ENCODE peak calls at places on chromosomes 3 and 15, in ten cellular contexts. One of them, this sample, is unnamed. For H3K36me3 and H3K9me3, the result is how much of the 10 kb centered on the place peaks cover.

GRCh38 chr3:135097276-135097946 is 302.4 kb downstream of the EPHB1 start:
- DNase-seq in spleen: no peak
- DNase-seq in naive thymus-derived CD4-positive, alpha-beta T cell: no peak
- DNase-seq in heart right ventricle: no peak
- DNase-seq in cardiac muscle cell: no peak
- DNase-seq in upper lobe of right lung: no peak
- DNase-seq in tibial nerve: no peak
- DNase-seq in CD8-positive, alpha-beta T cell: no peak
- DNase-seq in CD4-positive, alpha-beta memory T cell: no peak
- DNase-seq in MM.1S: no peak
- DNase-seq in this sample: no peak

GRCh38 chr15:98785796-98786581 is 137.7 kb downstream of the IGF1R start:
- DNase-seq in upper lobe of right lung: no peak
- DNase-seq in cardiac muscle cell: peak
- DNase-seq in heart right ventricle: no peak
- DNase-seq in spleen: no peak
- DNase-seq in CD4-positive, alpha-beta memory T cell: no peak
- DNase-seq in MM.1S: no peak
- DNase-seq in tibial nerve: no peak
- DNase-seq in CD8-positive, alpha-beta T cell: no peak
- DNase-seq in naive thymus-derived CD4-positive, alpha-beta T cell: no peak
- DNase-seq in this sample: no peak

GRCh38 chr3:140342668-140343067 is 335.2 kb upstream of the TRIM42 start:
- DNase-seq in CD8-positive, alpha-beta T cell: no peak
- DNase-seq in heart right ventricle: no peak
- DNase-seq in spleen: no peak
- DNase-seq in naive thymus-derived CD4-positive, alpha-beta T cell: no peak
- DNase-seq in upper lobe of right lung: no peak
- DNase-seq in MM.1S: no peak
- DNase-seq in tibial nerve: no peak
- DNase-seq in CD4-positive, alpha-beta memory T cell: no peak
- DNase-seq in cardiac muscle cell: no peak
- DNase-seq in this sample: no peak

GRCh38 chr3:64674591-64675076 is 13.2 kb downstream of the ADAMTS9 start:
- DNase-seq in cardiac muscle cell: no peak
- DNase-seq in upper lobe of right lung: no peak
- DNase-seq in heart right ventricle: no peak
- DNase-seq in CD8-positive, alpha-beta T cell: no peak
- DNase-seq in tibial nerve: no peak
- DNase-seq in spleen: no peak
- DNase-seq in naive thymus-derived CD4-positive, alpha-beta T cell: no peak
- DNase-seq in MM.1S: no peak
- DNase-seq in CD4-positive, alpha-beta memory T cell: no peak
- DNase-seq in this sample: no peak

GRCh38 chr3:177595789-177596188 is 398.5 kb upstream of the TBL1XR1 start:
- DNase-seq in upper lobe of right lung: no peak
- DNase-seq in spleen: no peak
- DNase-seq in CD8-positive, alpha-beta T cell: no peak
- DNase-seq in tibial nerve: no peak
- DNase-seq in cardiac muscle cell: no peak
- DNase-seq in MM.1S: no peak
- DNase-seq in CD4-positive, alpha-beta memory T cell: no peak
- DNase-seq in naive thymus-derived CD4-positive, alpha-beta T cell: no peak
- DNase-seq in heart right ventricle: no peak
- DNase-seq in this sample: no peak

GRCh38 chr3:23085256-23085655 is 117.9 kb upstream of the UBE2E2 start:
- DNase-seq in spleen: no peak
- DNase-seq in upper lobe of right lung: no peak
- DNase-seq in CD8-positive, alpha-beta T cell: no peak
- DNase-seq in heart right ventricle: no peak
- DNase-seq in CD4-positive, alpha-beta memory T cell: no peak
- DNase-seq in tibial nerve: no peak
- DNase-seq in naive thymus-derived CD4-positive, alpha-beta T cell: no peak
- DNase-seq in cardiac muscle cell: no peak
- DNase-seq in MM.1S: no peak
- DNase-seq in this sample: no peak

GRCh38 chr3:69082805-69083204 is 1.9 kb upstream of the ARL6IP5 start:
- DNase-seq in upper lobe of right lung: no peak
- DNase-seq in heart right ventricle: no peak
- DNase-seq in spleen: no peak
- DNase-seq in cardiac muscle cell: peak
- DNase-seq in naive thymus-derived CD4-positive, alpha-beta T cell: no peak
- DNase-seq in tibial nerve: no peak
- DNase-seq in CD8-positive, alpha-beta T cell: no peak
- DNase-seq in CD4-positive, alpha-beta memory T cell: peak
- DNase-seq in MM.1S: peak
- DNase-seq in this sample: no peak

GRCh38 chr3:27545061-27545460 is 60.9 kb upstream of the SLC4A7 start:
- DNase-seq in upper lobe of right lung: no peak
- DNase-seq in CD8-positive, alpha-beta T cell: no peak
- DNase-seq in tibial nerve: no peak
- DNase-seq in heart right ventricle: no peak
- DNase-seq in naive thymus-derived CD4-positive, alpha-beta T cell: no peak
- DNase-seq in CD4-positive, alpha-beta memory T cell: no peak
- DNase-seq in spleen: no peak
- DNase-seq in cardiac muscle cell: no peak
- DNase-seq in MM.1S: no peak
- DNase-seq in this sample: no peak

GRCh38 chr15:40313531-40314398 is 6.0 kb upstream of the PLCB2 start:
- DNase-seq in naive thymus-derived CD4-positive, alpha-beta T cell: peak
- DNase-seq in tibial nerve: peak
- DNase-seq in CD4-positive, alpha-beta memory T cell: peak
- DNase-seq in upper lobe of right lung: peak
- DNase-seq in spleen: peak
- DNase-seq in MM.1S: no peak
- DNase-seq in CD8-positive, alpha-beta T cell: no peak
- DNase-seq in cardiac muscle cell: peak
- DNase-seq in heart right ventricle: no peak
- DNase-seq in this sample: no peak

GRCh38 chr3:143124683-143125520 is 5.3 kb downstream of the CHST2 start:
- DNase-seq in naive thymus-derived CD4-positive, alpha-beta T cell: peak
- DNase-seq in cardiac muscle cell: peak
- DNase-seq in MM.1S: no peak
- DNase-seq in heart right ventricle: no peak
- DNase-seq in spleen: no peak
- DNase-seq in CD8-positive, alpha-beta T cell: no peak
- DNase-seq in CD4-positive, alpha-beta memory T cell: no peak
- DNase-seq in upper lobe of right lung: no peak
- DNase-seq in tibial nerve: no peak
- DNase-seq in this sample: no peak

GRCh38 chr3:17130956-17131355 is 246.2 kb downstream of the PLCL2 start:
- DNase-seq in tibial nerve: no peak
- DNase-seq in spleen: no peak
- DNase-seq in heart right ventricle: no peak
- DNase-seq in CD4-positive, alpha-beta memory T cell: no peak
- DNase-seq in upper lobe of right lung: no peak
- DNase-seq in CD8-positive, alpha-beta T cell: no peak
- DNase-seq in cardiac muscle cell: no peak
- DNase-seq in MM.1S: no peak
- DNase-seq in naive thymus-derived CD4-positive, alpha-beta T cell: no peak
- DNase-seq in this sample: no peak

GRCh38 chr3:185537369-185537970 is 14.9 kb downstream of the LIPH start:
- DNase-seq in heart right ventricle: no peak
- DNase-seq in spleen: peak
- DNase-seq in tibial nerve: peak
- DNase-seq in CD8-positive, alpha-beta T cell: no peak
- DNase-seq in CD4-positive, alpha-beta memory T cell: no peak
- DNase-seq in upper lobe of right lung: no peak
- DNase-seq in MM.1S: peak
- DNase-seq in cardiac muscle cell: no peak
- DNase-seq in naive thymus-derived CD4-positive, alpha-beta T cell: no peak
- DNase-seq in this sample: peak

GRCh38 chr3:156602424-156602823 is 47.5 kb upstream of the SSR3 start:
- DNase-seq in upper lobe of right lung: no peak
- DNase-seq in cardiac muscle cell: no peak
- DNase-seq in CD4-positive, alpha-beta memory T cell: peak
- DNase-seq in naive thymus-derived CD4-positive, alpha-beta T cell: peak
- DNase-seq in CD8-positive, alpha-beta T cell: no peak
- DNase-seq in spleen: no peak
- DNase-seq in heart right ventricle: no peak
- DNase-seq in MM.1S: no peak
- DNase-seq in tibial nerve: no peak
- DNase-seq in this sample: no peak

GRCh38 chr3:39189150-39189510 is 3.3 kb downstream of the XIRP1 start:
- DNase-seq in upper lobe of right lung: no peak
- DNase-seq in MM.1S: no peak
- DNase-seq in CD8-positive, alpha-beta T cell: no peak
- DNase-seq in spleen: no peak
- DNase-seq in cardiac muscle cell: no peak
- DNase-seq in naive thymus-derived CD4-positive, alpha-beta T cell: no peak
- DNase-seq in CD4-positive, alpha-beta memory T cell: no peak
- DNase-seq in tibial nerve: no peak
- DNase-seq in heart right ventricle: no peak
- DNase-seq in this sample: no peak

GRCh38 chr3:197186887-197187588 is 111.4 kb downstream of the DLG1 start:
- DNase-seq in spleen: no peak
- DNase-seq in MM.1S: peak
- DNase-seq in naive thymus-derived CD4-positive, alpha-beta T cell: peak
- DNase-seq in tibial nerve: peak
- DNase-seq in heart right ventricle: no peak
- DNase-seq in CD4-positive, alpha-beta memory T cell: peak
- DNase-seq in CD8-positive, alpha-beta T cell: no peak
- DNase-seq in upper lobe of right lung: no peak
- DNase-seq in cardiac muscle cell: peak
- DNase-seq in this sample: no peak

GRCh38 chr3:80395023-80395422 is 627.2 kb upstream of the ROBO1 start:
- DNase-seq in MM.1S: no peak
- DNase-seq in cardiac muscle cell: no peak
- DNase-seq in upper lobe of right lung: no peak
- DNase-seq in tibial nerve: no peak
- DNase-seq in CD4-positive, alpha-beta memory T cell: no peak
- DNase-seq in CD8-positive, alpha-beta T cell: no peak
- DNase-seq in spleen: no peak
- DNase-seq in heart right ventricle: no peak
- DNase-seq in naive thymus-derived CD4-positive, alpha-beta T cell: no peak
- DNase-seq in this sample: no peak

GRCh38 chr3:185933374-185933950 is 4.4 kb downstream of the TRA2B start:
- DNase-seq in MM.1S: no peak
- DNase-seq in upper lobe of right lung: no peak
- DNase-seq in CD8-positive, alpha-beta T cell: no peak
- DNase-seq in tibial nerve: no peak
- DNase-seq in heart right ventricle: no peak
- DNase-seq in cardiac muscle cell: no peak
- DNase-seq in CD4-positive, alpha-beta memory T cell: no peak
- DNase-seq in spleen: no peak
- DNase-seq in naive thymus-derived CD4-positive, alpha-beta T cell: no peak
- DNase-seq in this sample: no peak

GRCh38 chr3:15404767-15405166 is 22.6 kb downstream of the METTL6 start:
- DNase-seq in heart right ventricle: no peak
- DNase-seq in cardiac muscle cell: no peak
- DNase-seq in upper lobe of right lung: no peak
- DNase-seq in spleen: no peak
- DNase-seq in naive thymus-derived CD4-positive, alpha-beta T cell: no peak
- DNase-seq in CD8-positive, alpha-beta T cell: no peak
- DNase-seq in MM.1S: no peak
- DNase-seq in CD4-positive, alpha-beta memory T cell: no peak
- DNase-seq in tibial nerve: no peak
- DNase-seq in this sample: no peak
- H3K27ac ChIP-seq in heart right ventricle: no peak
- H3K27ac ChIP-seq in cardiac muscle cell: no peak
- H3K27ac ChIP-seq in upper lobe of right lung: no peak
- H3K27ac ChIP-seq in spleen: no peak
- H3K27ac ChIP-seq in naive thymus-derived CD4-positive, alpha-beta T cell: no peak
- H3K27ac ChIP-seq in CD8-positive, alpha-beta T cell: no peak
- H3K27ac ChIP-seq in MM.1S: no peak
- H3K27ac ChIP-seq in CD4-positive, alpha-beta memory T cell: no peak
- H3K27ac ChIP-seq in tibial nerve: no peak
- H3K27ac ChIP-seq in this sample: no peak

GRCh38 chr3:123088360-123088759 is 21.5 kb downstream of the PDIA5 start:
- DNase-seq in MM.1S: no peak
- DNase-seq in cardiac muscle cell: no peak
- DNase-seq in CD4-positive, alpha-beta memory T cell: no peak
- DNase-seq in CD8-positive, alpha-beta T cell: no peak
- DNase-seq in naive thymus-derived CD4-positive, alpha-beta T cell: no peak
- DNase-seq in tibial nerve: no peak
- DNase-seq in heart right ventricle: no peak
- DNase-seq in upper lobe of right lung: no peak
- DNase-seq in spleen: no peak
- DNase-seq in this sample: no peak
- H3K36me3 ChIP-seq in MM.1S: under half
- H3K36me3 ChIP-seq in cardiac muscle cell: under half
- H3K36me3 ChIP-seq in CD4-positive, alpha-beta memory T cell: under half
- H3K36me3 ChIP-seq in CD8-positive, alpha-beta T cell: under half
- H3K36me3 ChIP-seq in naive thymus-derived CD4-positive, alpha-beta T cell: under half
- H3K36me3 ChIP-seq in tibial nerve: under half
- H3K36me3 ChIP-seq in heart right ventricle: under half
- H3K36me3 ChIP-seq in upper lobe of right lung: under half
- H3K36me3 ChIP-seq in spleen: under half
- H3K36me3 ChIP-seq in this sample: under half

GRCh38 chr3:138549578-138549977 is 44.5 kb downstream of the CEP70 start:
- DNase-seq in spleen: no peak
- DNase-seq in CD8-positive, alpha-beta T cell: no peak
- DNase-seq in MM.1S: no peak
- DNase-seq in heart right ventricle: no peak
- DNase-seq in CD4-positive, alpha-beta memory T cell: no peak
- DNase-seq in naive thymus-derived CD4-positive, alpha-beta T cell: no peak
- DNase-seq in cardiac muscle cell: no peak
- DNase-seq in upper lobe of right lung: no peak
- DNase-seq in tibial nerve: no peak
- DNase-seq in this sample: no peak

GRCh38 chr3:138542977-138543376 is 51.1 kb downstream of the CEP70 start:
- DNase-seq in spleen: no peak
- DNase-seq in cardiac muscle cell: no peak
- DNase-seq in heart right ventricle: no peak
- DNase-seq in upper lobe of right lung: no peak
- DNase-seq in CD8-positive, alpha-beta T cell: no peak
- DNase-seq in MM.1S: no peak
- DNase-seq in CD4-positive, alpha-beta memory T cell: no peak
- DNase-seq in tibial nerve: no peak
- DNase-seq in naive thymus-derived CD4-positive, alpha-beta T cell: no peak
- DNase-seq in this sample: no peak

GRCh38 chr3:138544546-138544945 is 49.5 kb downstream of the CEP70 start:
- DNase-seq in CD4-positive, alpha-beta memory T cell: no peak
- DNase-seq in MM.1S: no peak
- DNase-seq in heart right ventricle: no peak
- DNase-seq in spleen: no peak
- DNase-seq in naive thymus-derived CD4-positive, alpha-beta T cell: no peak
- DNase-seq in CD8-positive, alpha-beta T cell: no peak
- DNase-seq in cardiac muscle cell: no peak
- DNase-seq in upper lobe of right lung: no peak
- DNase-seq in tibial nerve: no peak
- DNase-seq in this sample: no peak

GRCh38 chr3:138547342-138547975 is 46.6 kb downstream of the CEP70 start:
- DNase-seq in tibial nerve: no peak
- DNase-seq in CD4-positive, alpha-beta memory T cell: no peak
- DNase-seq in upper lobe of right lung: no peak
- DNase-seq in CD8-positive, alpha-beta T cell: no peak
- DNase-seq in spleen: no peak
- DNase-seq in naive thymus-derived CD4-positive, alpha-beta T cell: no peak
- DNase-seq in cardiac muscle cell: no peak
- DNase-seq in MM.1S: no peak
- DNase-seq in heart right ventricle: no peak
- DNase-seq in this sample: no peak
- H3K9me3 ChIP-seq in tibial nerve: under half
- H3K9me3 ChIP-seq in CD4-positive, alpha-beta memory T cell: under half
- H3K9me3 ChIP-seq in upper lobe of right lung: under half
- H3K9me3 ChIP-seq in CD8-positive, alpha-beta T cell: under half
- H3K9me3 ChIP-seq in spleen: half or more
- H3K9me3 ChIP-seq in naive thymus-derived CD4-positive, alpha-beta T cell: under half
- H3K9me3 ChIP-seq in cardiac muscle cell: under half
- H3K9me3 ChIP-seq in MM.1S: under half
- H3K9me3 ChIP-seq in heart right ventricle: under half
- H3K9me3 ChIP-seq in this sample: half or more

GRCh38 chr15:33778911-33779310 is 189.4 kb upstream of the CHRM5 start:
- DNase-seq in CD4-positive, alpha-beta memory T cell: no peak
- DNase-seq in heart right ventricle: no peak
- DNase-seq in spleen: no peak
- DNase-seq in tibial nerve: no peak
- DNase-seq in CD8-positive, alpha-beta T cell: no peak
- DNase-seq in MM.1S: no peak
- DNase-seq in upper lobe of right lung: no peak
- DNase-seq in naive thymus-derived CD4-positive, alpha-beta T cell: no peak
- DNase-seq in cardiac muscle cell: no peak
- DNase-seq in this sample: no peak

GRCh38 chr15:33780011-33780768 is 188.1 kb upstream of the CHRM5 start:
- DNase-seq in tibial nerve: no peak
- DNase-seq in heart right ventricle: no peak
- DNase-seq in spleen: no peak
- DNase-seq in upper lobe of right lung: no peak
- DNase-seq in naive thymus-derived CD4-positive, alpha-beta T cell: no peak
- DNase-seq in CD8-positive, alpha-beta T cell: no peak
- DNase-seq in cardiac muscle cell: no peak
- DNase-seq in CD4-positive, alpha-beta memory T cell: no peak
- DNase-seq in MM.1S: peak
- DNase-seq in this sample: no peak
- H3K27ac ChIP-seq in tibial nerve: no peak
- H3K27ac ChIP-seq in heart right ventricle: no peak
- H3K27ac ChIP-seq in spleen: no peak
- H3K27ac ChIP-seq in upper lobe of right lung: no peak
- H3K27ac ChIP-seq in naive thymus-derived CD4-positive, alpha-beta T cell: no peak
- H3K27ac ChIP-seq in CD8-positive, alpha-beta T cell: no peak
- H3K27ac ChIP-seq in cardiac muscle cell: no peak
- H3K27ac ChIP-seq in CD4-positive, alpha-beta memory T cell: no peak
- H3K27ac ChIP-seq in MM.1S: peak
- H3K27ac ChIP-seq in this sample: no peak

This sample was measured in breast epithelium.